ENCODE peak calls at places on chromosomes 6 and 20, in seven cellular contexts. B, O, D, Y, S, R and I are unnamed samples.

GRCh38 chr6:150328744-150329400 is 39.9 kb upstream of the IYD start:
- DNase-seq in B (no peak), O (no peak), D (no peak), Y (no peak), S (no peak), R (no peak), I (no peak)

GRCh38 chr20:421685-422250 is 13.7 kb downstream of the RBCK1 start:
- DNase-seq in B (no peak), O (no peak), D (no peak), Y (no peak), S (no peak), R (no peak), I (no peak)

GRCh38 chr6:122028933-122029332 is 370.5 kb upstream of the HSF2 start:
- DNase-seq in B (no peak), O (no peak), D (no peak), Y (no peak), S (no peak), R (peak), I (no peak)

GRCh38 chr6:170345662-170346061 is 39.1 kb downstream of the FAM120B start:
- DNase-seq in B (no peak), O (no peak), D (no peak), Y (peak), S (peak), R (no peak), I (no peak)

GRCh38 chr6:99613398-99613704 is 6.7 kb downstream of the PRDM13 start:
- DNase-seq in B (no peak), O (peak), D (peak), Y (no peak), S (no peak), R (no peak), I (no peak)

GRCh38 chr6:122733259-122733658 is 46.3 kb upstream of the FABP7 start:
- DNase-seq in B (no peak), O (no peak), D (no peak), Y (no peak), S (no peak), R (no peak), I (no peak)

GRCh38 chr6:16723833-16724232 is 37.4 kb downstream of the ATXN1 start:
- DNase-seq in B (no peak), O (peak), D (no peak), Y (peak), S (no peak), R (peak), I (peak)

GRCh38 chr6:136378888-136379287 is 89.2 kb upstream of the BCLAF1 start:
- DNase-seq in B (no peak), O (no peak), D (no peak), Y (no peak), S (no peak), R (no peak), I (peak)

GRCh38 chr6:82040405-82041221 is 206.9 kb downstream of the IBTK start:
- DNase-seq in B (no peak), O (peak), D (peak), Y (peak), S (peak), R (peak), I (peak)

GRCh38 chr6:35757461-35758123 is 18.8 kb upstream of the CLPSL2 start:
- DNase-seq in B (peak), O (peak), D (no peak), Y (peak), S (no peak), R (peak), I (peak)

GRCh38 chr6:133894795-133895401 is 6.0 kb downstream of the TCF21 start:
- DNase-seq in B (no peak), O (peak), D (no peak), Y (no peak), S (no peak), R (no peak), I (no peak)

GRCh38 chr6:17965397-17965796 is 22.0 kb downstream of the KIF13A start:
- DNase-seq in B (no peak), O (no peak), D (no peak), Y (peak), S (no peak), R (no peak), I (no peak)

GRCh38 chr6:81977488-81977887 is 225.0 kb upstream of the TENT5A start:
- DNase-seq in B (no peak), O (no peak), D (no peak), Y (no peak), S (no peak), R (no peak), I (no peak)

GRCh38 chr20:57714409-57715267 is 4.8 kb upstream of the PMEPA1 start:
- DNase-seq in B (no peak), O (peak), D (no peak), Y (no peak), S (no peak), R (no peak), I (no peak)

GRCh38 chr20:38158701-38159325 is 6.3 kb downstream of the TGM2 start:
- DNase-seq in B (peak), O (no peak), D (no peak), Y (peak), S (no peak), R (no peak), I (no peak)

GRCh38 chr20:5078399-5078958 is 41.3 kb downstream of the PCNA start:
- DNase-seq in B (peak), O (peak), D (no peak), Y (peak), S (peak), R (no peak), I (peak)

GRCh38 chr6:130890531-130890950 is 63.3 kb downstream of the SMLR1 start:
- DNase-seq in B (no peak), O (no peak), D (no peak), Y (no peak), S (no peak), R (no peak), I (no peak)

GRCh38 chr20:14336667-14337066 is 745 bp downstream of the FLRT3 start:
- DNase-seq in B (no peak), O (peak), D (no peak), Y (no peak), S (no peak), R (no peak), I (no peak)

GRCh38 chr20:63124092-63124781 is 91.7 kb downstream of the YTHDF1 start:
- DNase-seq in B (no peak), O (no peak), D (no peak), Y (no peak), S (no peak), R (no peak), I (no peak)

GRCh38 chr6:143755301-143755744 is 77.6 kb downstream of the PHACTR2 start:
- DNase-seq in B (no peak), O (peak), D (peak), Y (peak), S (no peak), R (no peak), I (no peak)

GRCh38 chr6:81767163-81768000 is 14.9 kb upstream of the TENT5A start:
- DNase-seq in B (no peak), O (peak), D (no peak), Y (no peak), S (no peak), R (no peak), I (peak)

GRCh38 chr6:112286756-112287155 is 32.4 kb upstream of the LAMA4 start:
- DNase-seq in B (no peak), O (no peak), D (no peak), Y (no peak), S (no peak), R (no peak), I (no peak)

GRCh38 chr6:106025655-106026054 is 60.5 kb upstream of the PRDM1 start:
- DNase-seq in B (no peak), O (no peak), D (no peak), Y (no peak), S (no peak), R (no peak), I (no peak)

GRCh38 chr6:106027760-106028159 is 58.4 kb upstream of the PRDM1 start:
- DNase-seq in B (no peak), O (no peak), D (no peak), Y (no peak), S (no peak), R (no peak), I (no peak)

GRCh38 chr6:106027316-106027715 is 58.8 kb upstream of the PRDM1 start:
- DNase-seq in B (no peak), O (no peak), D (no peak), Y (no peak), S (no peak), R (no peak), I (no peak)

GRCh38 chr6:106026748-106027147 is 59.4 kb upstream of the PRDM1 start:
- DNase-seq in B (no peak), O (no peak), D (no peak), Y (no peak), S (peak), R (no peak), I (peak)
- TF ChIP-seq MAX in B (no peak), O (no peak), D (no peak), Y (no peak), S (no peak), R (no peak), I (no peak)

DNA sequence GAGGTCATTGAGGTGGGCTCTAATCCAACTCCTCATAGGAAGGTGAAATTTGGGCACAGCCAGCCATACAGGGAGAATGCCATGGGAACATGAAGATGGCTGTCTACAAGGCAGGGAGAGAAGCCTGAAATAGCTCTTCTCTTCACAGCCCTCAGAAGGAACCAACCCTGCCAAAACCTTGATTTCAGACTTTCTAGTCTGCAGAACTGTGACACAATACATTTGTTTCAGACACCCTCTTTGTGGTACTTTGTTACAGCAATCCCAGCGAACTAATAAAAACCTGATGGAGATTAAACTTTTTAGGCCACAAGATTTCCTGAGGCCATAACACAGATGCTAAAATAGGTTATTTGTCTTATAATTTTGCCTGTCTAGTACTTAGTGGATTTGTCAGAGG is 43.0 kb upstream of the HECA start:
- DNase-seq in B (no peak), O (no peak), D (no peak), Y (no peak), S (no peak), R (no peak), I (no peak)
- H3K4me3 ChIP-seq in B (no peak), O (no peak), D (no peak), Y (no peak), S (no peak), R (no peak), I (no peak)

DNA sequence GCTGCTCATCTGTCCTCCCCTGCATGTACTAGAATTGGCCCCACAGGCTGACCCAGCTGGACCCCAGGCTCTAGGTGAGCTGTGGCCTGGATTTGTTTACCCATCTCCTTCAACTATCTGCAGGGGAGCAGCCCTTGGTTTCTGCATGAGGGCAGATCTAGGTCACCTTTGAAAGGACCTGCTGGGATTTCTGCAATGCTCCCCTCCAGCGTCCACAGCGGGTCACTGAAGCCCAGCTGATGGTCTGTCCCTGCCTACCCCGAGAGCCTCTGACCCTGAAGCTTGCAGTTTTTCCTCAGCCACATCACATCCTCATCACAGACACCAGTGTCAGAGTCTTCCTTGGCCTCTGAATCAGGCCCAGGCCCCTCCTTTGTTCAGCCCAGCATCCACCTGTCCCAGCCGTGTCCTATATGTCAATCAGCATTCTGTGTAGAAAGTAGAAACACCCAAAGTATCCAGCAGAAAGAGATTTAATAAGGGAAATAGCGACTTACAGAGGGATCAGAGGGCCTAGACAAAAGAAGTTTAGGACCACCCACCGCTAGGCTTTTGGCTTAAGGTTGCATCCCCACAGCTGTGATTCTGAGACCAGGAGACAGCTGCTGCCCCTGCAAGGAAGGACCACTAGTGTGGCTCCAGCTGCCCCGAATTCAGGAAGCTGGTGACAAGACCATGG is 243.1 kb downstream of the LRFN2 start:
- DNase-seq in B (no peak), O (no peak), D (peak), Y (no peak), S (no peak), R (no peak), I (no peak)
- TF ChIP-seq MAX in B (no peak), O (no peak), D (no peak), Y (no peak), S (no peak), R (no peak), I (no peak)

GRCh38 chr6:37822851-37823682 is 3.5 kb downstream of the ZFAND3 start:
- DNase-seq in B (no peak), O (no peak), D (no peak), Y (peak), S (no peak), R (no peak), I (no peak)
- H3K4me3 ChIP-seq in B (peak), O (no peak), D (no peak), Y (no peak), S (peak), R (no peak), I (no peak)

GRCh38 chr6:44580901-44581300 is 193.4 kb downstream of the CDC5L start:
- DNase-seq in B (no peak), O (no peak), D (no peak), Y (no peak), S (no peak), R (no peak), I (no peak)
- TF ChIP-seq MAX in B (no peak), O (no peak), D (no peak), Y (no peak), S (no peak), R (no peak), I (no peak)

GRCh38 chr6:6837541-6838080 is 249.1 kb downstream of the LY86 start:
- DNase-seq in B (no peak), O (no peak), D (no peak), Y (no peak), S (no peak), R (no peak), I (no peak)
- H3K4me3 ChIP-seq in B (no peak), O (no peak), D (no peak), Y (no peak), S (no peak), R (no peak), I (no peak)